ENCODE peak calls at places on chromosomes 13 and 19, in six cellular contexts. N, V, S, Z, D and P are unnamed samples.
A peak's percentile ranks its signal among the peaks of the same experiment; 100 is the strongest.

GRCh38 chr19:45498411-45499195 is at the start of gene PPM1N:
- DNase-seq in N (peak; percentile 67), V (no peak), S (no peak), Z (peak; percentile 48), D (no peak), P (peak; percentile 68)

GRCh38 chr19:4380254-4380727 is 20.1 kb downstream of the SH3GL1 start:
- DNase-seq in N (no peak), V (no peak), S (no peak), Z (no peak), D (no peak), P (no peak)

GRCh38 chr19:10104665-10105221 is 1.4 kb upstream of the PPAN start:
- DNase-seq in N (no peak), V (no peak), S (no peak), Z (peak; percentile 67), D (no peak), P (no peak)

GRCh38 chr19:49887037-49887652 is 9.5 kb downstream of the IL4I1 start:
- DNase-seq in N (no peak), V (no peak), S (no peak), Z (no peak), D (no peak), P (no peak)

GRCh38 chr13:113980489-113981064 is 6.7 kb upstream of the C13orf46 start:
- DNase-seq in N (no peak), V (no peak), S (peak; percentile 45), Z (no peak), D (no peak), P (no peak)

GRCh38 chr19:57282011-57282636 is 1.8 kb downstream of the ZNF460 start:
- DNase-seq in N (no peak), V (no peak), S (no peak), Z (no peak), D (no peak), P (no peak)

GRCh38 chr13:45068036-45069001 is 52.0 kb upstream of the GTF2F2 start:
- DNase-seq in N (no peak), V (no peak), S (peak; percentile 74), Z (no peak), D (no peak), P (no peak)

GRCh38 chr13:30676672-30677071 is 58.7 kb upstream of the ALOX5AP start:
- DNase-seq in N (no peak), V (no peak), S (no peak), Z (no peak), D (no peak), P (no peak)

GRCh38 chr13:100565291-100565690 is 23.3 kb downstream of the GGACT start:
- DNase-seq in N (no peak), V (no peak), S (no peak), Z (no peak), D (no peak), P (no peak)

GRCh38 chr13:109100705-109101104 is 471.3 kb downstream of the MYO16 start:
- DNase-seq in N (no peak), V (no peak), S (no peak), Z (no peak), D (no peak), P (no peak)